ENCODE peak calls at places on chromosome 14, in six cellular contexts. One of them, this sample, is unnamed.
A peak's percentile ranks its signal among the peaks of the same experiment; 100 is the strongest.

GRCh38 chr14:102183922-102184677 is 44.4 kb downstream of the WDR20 start:
- DNase-seq in left lung: no peak
- DNase-seq in activated CD8-positive, alpha-beta T cell treated with anti-CD3 and anti-CD28 coated beads for 36 hours: peak; percentile 55
- DNase-seq in lower leg skin: no peak
- DNase-seq in suprapubic skin: no peak
- DNase-seq in tibial nerve: no peak
- DNase-seq in this sample: no peak

GRCh38 chr14:101069666-101070362 is 166.3 kb upstream of the RTL1 start:
- DNase-seq in suprapubic skin: peak; percentile 46
- DNase-seq in left lung: no peak
- DNase-seq in lower leg skin: peak; percentile 67
- DNase-seq in activated CD8-positive, alpha-beta T cell treated with anti-CD3 and anti-CD28 coated beads for 36 hours: no peak
- DNase-seq in tibial nerve: no peak
- DNase-seq in this sample: peak; percentile 14

GRCh38 chr14:86035882-86036281 is 505.9 kb downstream of the FLRT2 start:
- DNase-seq in suprapubic skin: no peak
- DNase-seq in lower leg skin: no peak
- DNase-seq in tibial nerve: no peak
- DNase-seq in activated CD8-positive, alpha-beta T cell treated with anti-CD3 and anti-CD28 coated beads for 36 hours: peak; percentile 10
- DNase-seq in left lung: no peak
- DNase-seq in this sample: no peak

GRCh38 chr14:75514673-75515630 is 7.3 kb upstream of the BATF start:
- DNase-seq in left lung: peak; percentile 90
- DNase-seq in tibial nerve: no peak
- DNase-seq in suprapubic skin: no peak
- DNase-seq in activated CD8-positive, alpha-beta T cell treated with anti-CD3 and anti-CD28 coated beads for 36 hours: peak; percentile 66
- DNase-seq in lower leg skin: no peak
- DNase-seq in this sample: no peak

GRCh38 chr14:77236814-77237213 is 34.2 kb downstream of the NGB start:
- DNase-seq in activated CD8-positive, alpha-beta T cell treated with anti-CD3 and anti-CD28 coated beads for 36 hours: no peak
- DNase-seq in left lung: no peak
- DNase-seq in lower leg skin: no peak
- DNase-seq in tibial nerve: no peak
- DNase-seq in suprapubic skin: no peak
- DNase-seq in this sample: no peak

GRCh38 chr14:30581283-30581625 is 22.3 kb downstream of the G2E3 start:
- DNase-seq in suprapubic skin: no peak
- DNase-seq in lower leg skin: no peak
- DNase-seq in activated CD8-positive, alpha-beta T cell treated with anti-CD3 and anti-CD28 coated beads for 36 hours: no peak
- DNase-seq in left lung: no peak
- DNase-seq in tibial nerve: no peak
- DNase-seq in this sample: no peak

GRCh38 chr14:39169541-39169900 is 612 bp downstream of the TRAPPC6B start:
- DNase-seq in lower leg skin: no peak
- DNase-seq in activated CD8-positive, alpha-beta T cell treated with anti-CD3 and anti-CD28 coated beads for 36 hours: no peak
- DNase-seq in left lung: no peak
- DNase-seq in tibial nerve: no peak
- DNase-seq in suprapubic skin: no peak
- DNase-seq in this sample: no peak

GRCh38 chr14:62039871-62040270 is 277.7 kb downstream of the SNAPC1 start:
- DNase-seq in left lung: no peak
- DNase-seq in lower leg skin: no peak
- DNase-seq in activated CD8-positive, alpha-beta T cell treated with anti-CD3 and anti-CD28 coated beads for 36 hours: no peak
- DNase-seq in suprapubic skin: no peak
- DNase-seq in tibial nerve: no peak
- DNase-seq in this sample: no peak

GRCh38 chr14:106556665-106557289 is 1030.4 kb downstream of the TMEM121 start:
- DNase-seq in suprapubic skin: no peak
- DNase-seq in left lung: peak; percentile 90
- DNase-seq in tibial nerve: peak; percentile 11
- DNase-seq in activated CD8-positive, alpha-beta T cell treated with anti-CD3 and anti-CD28 coated beads for 36 hours: peak; percentile 88
- DNase-seq in lower leg skin: peak; percentile 86
- DNase-seq in this sample: peak; percentile 63

GRCh38 chr14:30296956-30297405 is 262.0 kb upstream of the G2E3 start:
- DNase-seq in left lung: no peak
- DNase-seq in activated CD8-positive, alpha-beta T cell treated with anti-CD3 and anti-CD28 coated beads for 36 hours: peak; percentile 46
- DNase-seq in lower leg skin: no peak
- DNase-seq in suprapubic skin: no peak
- DNase-seq in tibial nerve: no peak
- DNase-seq in this sample: no peak

DNA sequence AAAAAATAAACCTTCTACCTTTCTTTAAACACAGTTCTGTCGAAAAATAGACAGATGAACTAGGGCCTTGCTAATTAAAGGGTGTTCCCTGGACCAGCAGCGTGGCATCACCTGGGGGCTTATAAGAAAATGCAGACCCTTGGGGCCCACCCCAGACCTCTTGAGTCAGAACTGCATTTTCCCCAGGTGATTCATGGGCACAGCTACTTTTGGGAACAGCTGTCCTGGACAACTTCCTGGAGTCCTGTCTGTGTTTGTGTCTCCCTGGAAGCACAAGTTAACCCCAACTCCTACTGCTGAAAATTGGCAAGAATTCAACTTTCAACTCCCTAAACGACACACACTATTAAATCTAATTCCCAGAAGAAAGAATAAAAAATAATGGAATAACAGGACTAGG is 17.8 kb downstream of the FBLN5 start:
- DNase-seq in activated CD8-positive, alpha-beta T cell treated with anti-CD3 and anti-CD28 coated beads for 36 hours: no peak
- DNase-seq in tibial nerve: no peak
- DNase-seq in left lung: no peak
- DNase-seq in suprapubic skin: no peak
- DNase-seq in lower leg skin: no peak
- DNase-seq in this sample: no peak
- TF ChIP-seq CTCF in activated CD8-positive, alpha-beta T cell treated with anti-CD3 and anti-CD28 coated beads for 36 hours: no peak
- TF ChIP-seq CTCF in tibial nerve: no peak
- TF ChIP-seq CTCF in left lung: no peak
- TF ChIP-seq CTCF in suprapubic skin: no peak
- TF ChIP-seq CTCF in lower leg skin: no peak
- TF ChIP-seq CTCF in this sample: no peak

GRCh38 chr14:93116676-93117200 is 1.0 kb upstream of the ITPK1 start:
- DNase-seq in left lung: no peak
- DNase-seq in suprapubic skin: no peak
- DNase-seq in tibial nerve: no peak
- DNase-seq in lower leg skin: no peak
- DNase-seq in activated CD8-positive, alpha-beta T cell treated with anti-CD3 and anti-CD28 coated beads for 36 hours: no peak
- DNase-seq in this sample: no peak

GRCh38 chr14:93114068-93114710 is 1.5 kb downstream of the ITPK1 start:
- DNase-seq in activated CD8-positive, alpha-beta T cell treated with anti-CD3 and anti-CD28 coated beads for 36 hours: peak; percentile 15
- DNase-seq in left lung: peak; percentile 69
- DNase-seq in tibial nerve: no peak
- DNase-seq in suprapubic skin: no peak
- DNase-seq in lower leg skin: no peak
- DNase-seq in this sample: no peak

GRCh38 chr14:93114713-93115068 is 1.0 kb downstream of the ITPK1 start:
- DNase-seq in tibial nerve: no peak
- DNase-seq in activated CD8-positive, alpha-beta T cell treated with anti-CD3 and anti-CD28 coated beads for 36 hours: peak; percentile 38
- DNase-seq in lower leg skin: no peak
- DNase-seq in suprapubic skin: no peak
- DNase-seq in left lung: peak; percentile 91
- DNase-seq in this sample: no peak

GRCh38 chr14:93115069-93115919 is 431 bp downstream of the ITPK1 start:
- DNase-seq in tibial nerve: peak; percentile 44
- DNase-seq in suprapubic skin: peak; percentile 87
- DNase-seq in activated CD8-positive, alpha-beta T cell treated with anti-CD3 and anti-CD28 coated beads for 36 hours: peak; percentile 84
- DNase-seq in left lung: peak; percentile 99
- DNase-seq in lower leg skin: peak; percentile 95
- DNase-seq in this sample: peak; percentile 37

GRCh38 chr14:93115920-93116675 is at the start of gene ITPK1:
- DNase-seq in lower leg skin: peak; percentile 88
- DNase-seq in suprapubic skin: peak; percentile 73
- DNase-seq in left lung: peak; percentile 92
- DNase-seq in tibial nerve: peak; percentile 22
- DNase-seq in activated CD8-positive, alpha-beta T cell treated with anti-CD3 and anti-CD28 coated beads for 36 hours: peak; percentile 73
- DNase-seq in this sample: no peak
- TF ChIP-seq CTCF in lower leg skin: no peak
- TF ChIP-seq CTCF in suprapubic skin: peak; percentile 4
- TF ChIP-seq CTCF in left lung: no peak
- TF ChIP-seq CTCF in tibial nerve: peak; percentile 68
- TF ChIP-seq CTCF in activated CD8-positive, alpha-beta T cell treated with anti-CD3 and anti-CD28 coated beads for 36 hours: peak; percentile 48
- TF ChIP-seq CTCF in this sample: no peak

DNA sequence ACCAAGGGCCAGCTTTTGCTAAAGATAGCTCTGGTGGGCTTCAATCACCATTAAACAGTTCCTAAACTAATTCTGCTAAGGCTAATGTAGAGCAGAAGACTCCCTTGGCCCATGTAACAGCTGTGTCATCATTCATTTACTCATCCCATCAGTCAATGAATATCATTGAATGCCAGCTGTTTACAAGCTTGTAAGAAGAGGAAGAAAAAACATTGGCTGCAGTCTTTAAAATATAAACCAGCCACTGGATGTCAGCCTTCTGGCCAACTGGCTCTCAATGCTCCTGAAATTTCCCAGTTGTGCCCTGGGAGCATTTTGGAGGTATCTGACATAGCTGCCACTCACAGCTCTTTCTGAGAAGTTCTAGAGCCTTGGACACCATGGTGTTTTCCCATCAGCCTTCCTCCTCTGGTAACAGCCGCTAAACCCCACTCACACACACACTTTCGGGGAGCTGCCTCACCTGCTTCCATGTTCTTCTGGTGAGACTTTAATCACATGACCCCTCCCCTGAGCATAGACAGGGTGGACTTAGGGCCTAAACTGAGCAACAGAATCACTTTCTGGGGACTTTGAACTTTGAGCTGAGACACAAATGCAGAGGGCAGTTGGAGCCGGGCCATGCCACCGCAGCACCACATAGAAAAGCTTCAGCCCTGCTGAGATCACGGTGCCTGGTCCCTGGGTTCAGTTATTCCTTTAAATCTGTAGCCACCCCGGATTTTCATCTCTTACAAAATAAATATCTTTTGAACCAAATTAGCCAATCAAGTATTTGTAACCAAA is 18.2 kb upstream of the MAP3K9 start:
- DNase-seq in left lung: no peak
- DNase-seq in tibial nerve: no peak
- DNase-seq in lower leg skin: peak; percentile 5
- DNase-seq in suprapubic skin: no peak
- DNase-seq in activated CD8-positive, alpha-beta T cell treated with anti-CD3 and anti-CD28 coated beads for 36 hours: no peak
- DNase-seq in this sample: no peak
- TF ChIP-seq CTCF in left lung: no peak
- TF ChIP-seq CTCF in tibial nerve: no peak
- TF ChIP-seq CTCF in lower leg skin: no peak
- TF ChIP-seq CTCF in suprapubic skin: no peak
- TF ChIP-seq CTCF in activated CD8-positive, alpha-beta T cell treated with anti-CD3 and anti-CD28 coated beads for 36 hours: no peak
- TF ChIP-seq CTCF in this sample: no peak

GRCh38 chr14:54322668-54323380 is 74.0 kb upstream of the CDKN3 start:
- DNase-seq in tibial nerve: no peak
- DNase-seq in suprapubic skin: no peak
- DNase-seq in left lung: no peak
- DNase-seq in activated CD8-positive, alpha-beta T cell treated with anti-CD3 and anti-CD28 coated beads for 36 hours: no peak
- DNase-seq in lower leg skin: no peak
- DNase-seq in this sample: no peak
- TF ChIP-seq CTCF in tibial nerve: no peak
- TF ChIP-seq CTCF in suprapubic skin: no peak
- TF ChIP-seq CTCF in left lung: no peak
- TF ChIP-seq CTCF in activated CD8-positive, alpha-beta T cell treated with anti-CD3 and anti-CD28 coated beads for 36 hours: no peak
- TF ChIP-seq CTCF in lower leg skin: no peak
- TF ChIP-seq CTCF in this sample: no peak

GRCh38 chr14:64636980-64637429 is 67.2 kb upstream of the PLEKHG3 start:
- DNase-seq in activated CD8-positive, alpha-beta T cell treated with anti-CD3 and anti-CD28 coated beads for 36 hours: no peak
- DNase-seq in suprapubic skin: no peak
- DNase-seq in left lung: no peak
- DNase-seq in tibial nerve: no peak
- DNase-seq in lower leg skin: no peak
- DNase-seq in this sample: no peak
- TF ChIP-seq CTCF in activated CD8-positive, alpha-beta T cell treated with anti-CD3 and anti-CD28 coated beads for 36 hours: peak; percentile 34
- TF ChIP-seq CTCF in suprapubic skin: no peak
- TF ChIP-seq CTCF in left lung: no peak
- TF ChIP-seq CTCF in tibial nerve: no peak
- TF ChIP-seq CTCF in lower leg skin: no peak
- TF ChIP-seq CTCF in this sample: no peak

DNA sequence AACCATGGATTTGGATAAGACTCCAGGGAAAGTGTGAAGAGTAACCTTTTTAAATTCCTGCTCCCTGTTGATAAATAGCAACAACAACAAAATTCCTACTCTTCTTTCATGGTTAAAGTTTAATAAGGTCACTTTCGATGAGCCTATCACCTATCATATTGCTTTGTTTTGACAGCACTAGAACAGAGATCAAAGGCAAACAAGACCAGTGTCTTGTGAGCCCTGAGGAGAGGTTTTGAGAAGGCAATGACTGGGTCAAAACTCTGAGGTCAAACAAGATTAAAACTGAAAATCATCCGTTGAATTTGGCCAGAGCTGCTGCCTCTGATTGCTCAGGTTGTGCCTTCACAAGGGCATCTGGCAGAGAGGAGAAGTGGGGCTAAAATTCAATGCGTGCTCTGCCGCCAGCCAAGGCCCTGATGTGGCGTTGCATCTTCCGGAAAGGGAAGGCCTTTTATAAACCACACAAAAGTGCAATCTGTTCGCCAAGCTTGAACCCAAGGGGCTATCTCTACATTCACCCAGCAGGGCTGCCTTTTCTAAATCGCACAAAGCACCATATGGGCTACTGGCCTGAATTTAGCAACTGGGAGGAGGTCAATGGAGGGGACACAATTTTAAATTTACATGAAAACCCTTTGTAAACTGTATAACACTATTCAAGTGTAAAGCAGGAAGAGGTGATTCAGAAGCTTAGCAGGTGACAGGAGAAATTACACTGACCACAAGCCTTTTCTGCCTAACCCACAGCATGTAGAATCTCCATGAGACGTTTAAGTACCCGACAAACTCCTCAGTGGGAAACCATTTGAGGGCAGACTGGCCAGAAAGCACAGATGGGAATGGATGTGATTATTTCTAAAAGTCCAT is 140.8 kb downstream of the DAD1 start:
- DNase-seq in lower leg skin: no peak
- DNase-seq in suprapubic skin: no peak
- DNase-seq in activated CD8-positive, alpha-beta T cell treated with anti-CD3 and anti-CD28 coated beads for 36 hours: no peak
- DNase-seq in left lung: peak; percentile 64
- DNase-seq in tibial nerve: no peak
- DNase-seq in this sample: no peak
- TF ChIP-seq CTCF in lower leg skin: no peak
- TF ChIP-seq CTCF in suprapubic skin: no peak
- TF ChIP-seq CTCF in activated CD8-positive, alpha-beta T cell treated with anti-CD3 and anti-CD28 coated beads for 36 hours: no peak
- TF ChIP-seq CTCF in left lung: no peak
- TF ChIP-seq CTCF in tibial nerve: no peak
- TF ChIP-seq CTCF in this sample: no peak

GRCh38 chr14:45204241-45204640 is 48.8 kb downstream of the MIS18BP1 start:
- DNase-seq in activated CD8-positive, alpha-beta T cell treated with anti-CD3 and anti-CD28 coated beads for 36 hours: no peak
- DNase-seq in lower leg skin: no peak
- DNase-seq in tibial nerve: no peak
- DNase-seq in left lung: no peak
- DNase-seq in suprapubic skin: no peak
- DNase-seq in this sample: no peak

GRCh38 chr14:45199246-45199645 is 53.8 kb downstream of the MIS18BP1 start:
- DNase-seq in tibial nerve: no peak
- DNase-seq in suprapubic skin: no peak
- DNase-seq in lower leg skin: no peak
- DNase-seq in activated CD8-positive, alpha-beta T cell treated with anti-CD3 and anti-CD28 coated beads for 36 hours: no peak
- DNase-seq in left lung: no peak
- DNase-seq in this sample: no peak

GRCh38 chr14:45198551-45198950 is 54.5 kb downstream of the MIS18BP1 start:
- DNase-seq in left lung: no peak
- DNase-seq in suprapubic skin: no peak
- DNase-seq in activated CD8-positive, alpha-beta T cell treated with anti-CD3 and anti-CD28 coated beads for 36 hours: no peak
- DNase-seq in lower leg skin: no peak
- DNase-seq in tibial nerve: no peak
- DNase-seq in this sample: no peak

DNA sequence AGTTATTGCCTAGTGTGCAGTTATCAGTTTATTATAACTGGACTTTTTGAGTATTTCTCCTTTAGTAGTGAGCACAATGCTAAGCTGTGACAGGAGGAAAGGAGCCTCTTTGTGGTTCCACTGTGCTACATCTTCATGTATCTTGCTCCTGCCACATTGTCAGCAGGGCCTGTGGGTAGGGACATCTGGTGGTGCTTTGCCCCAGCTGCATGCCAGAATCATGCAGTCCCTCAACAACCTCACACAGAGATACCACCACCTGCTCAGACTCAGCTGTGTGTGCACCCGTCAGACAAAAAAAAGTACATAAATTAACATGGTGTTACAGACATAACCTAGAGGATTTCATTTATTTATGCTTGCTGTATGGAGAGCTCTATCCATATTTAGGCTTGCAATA is 51.1 kb downstream of the MIS18BP1 start:
- DNase-seq in activated CD8-positive, alpha-beta T cell treated with anti-CD3 and anti-CD28 coated beads for 36 hours: peak; percentile 29
- DNase-seq in suprapubic skin: no peak
- DNase-seq in tibial nerve: no peak
- DNase-seq in left lung: no peak
- DNase-seq in lower leg skin: no peak
- DNase-seq in this sample: no peak
- TF ChIP-seq CTCF in activated CD8-positive, alpha-beta T cell treated with anti-CD3 and anti-CD28 coated beads for 36 hours: no peak
- TF ChIP-seq CTCF in suprapubic skin: no peak
- TF ChIP-seq CTCF in tibial nerve: no peak
- TF ChIP-seq CTCF in left lung: no peak
- TF ChIP-seq CTCF in lower leg skin: no peak
- TF ChIP-seq CTCF in this sample: no peak

This sample was measured in omental fat pad.